ENCODE peak calls at places on chromosomes 11 and 22, in eight cellular contexts. T is RWPE1; L is HAP-1; N is NCI-H1092 treated with DMSO at 0.1 percent for 48 hours; A is mesendoderm; B is activated CD8-positive, alpha-beta memory T cell treated with anti-CD3 and anti-CD28 coated beads, Interleukin-2, amount 10 ng/mL, durations not matched to agents 7 days and 5 days; W is colonic mucosa; Y is HS-5. F is an unnamed sample.
A peak's percentile ranks its signal among the peaks of the same experiment; 100 is the strongest.

GRCh38 chr11:70353329-70353728 is 45.0 kb upstream of the CTTN start:
- DNase-seq in T (no peak), L (no peak), N (no peak), A (no peak), B (no peak), W (no peak), Y (no peak), F (no peak)

GRCh38 chr11:112949781-112950575 is 11.2 kb upstream of the NCAM1 start:
- DNase-seq in T (no peak), L (no peak), N (no peak), A (no peak), B (no peak), W (no peak), Y (no peak), F (no peak)

GRCh38 chr11:75553182-75553581 is 8.9 kb upstream of the SERPINH1 start:
- DNase-seq in T (no peak), L (no peak), N (no peak), A (no peak), B (no peak), W (no peak), Y (no peak), F (no peak)

GRCh38 chr22:27370281-27370680 is 431.3 kb downstream of the MN1 start:
- DNase-seq in T (no peak), L (no peak), N (no peak), A (peak; percentile 38), B (no peak), W (no peak), Y (no peak), F (no peak)

GRCh38 chr11:67422894-67423293 is 5.4 kb upstream of the RPS6KB2 start:
- DNase-seq in T (peak; percentile 74), L (no peak), N (no peak), A (peak; percentile 71), B (no peak), W (no peak), Y (no peak), F (no peak)

GRCh38 chr22:43946391-43946680 is 8.9 kb upstream of the SAMM50 start:
- DNase-seq in T (no peak), L (no peak), N (no peak), A (peak; percentile 42), B (no peak), W (no peak), Y (no peak), F (no peak)

GRCh38 chr11:15577519-15577918 is 462.8 kb downstream of the INSC start:
- DNase-seq in T (no peak), L (no peak), N (no peak), A (no peak), B (no peak), W (no peak), Y (no peak), F (no peak)

GRCh38 chr11:117701781-117702180 is 95.2 kb downstream of the DSCAML1 start:
- DNase-seq in T (no peak), L (no peak), N (peak; percentile 50), A (no peak), B (no peak), W (no peak), Y (no peak), F (no peak)

GRCh38 chr11:101866619-101867491 is 48.0 kb upstream of the CEP126 start:
- DNase-seq in T (peak; percentile 58), L (no peak), N (no peak), A (peak; percentile 88), B (no peak), W (no peak), Y (peak; percentile 86), F (peak; percentile 29)

GRCh38 chr11:315051-315481 is 1.2 kb downstream of the IFITM1 start:
- DNase-seq in T (no peak), L (no peak), N (no peak), A (no peak), B (no peak), W (no peak), Y (no peak), F (no peak)

GRCh38 chr22:40635940-40636379 is 559 bp downstream of the MRTFA start:
- DNase-seq in T (no peak), L (no peak), N (no peak), A (no peak), B (peak; percentile 40), W (peak; percentile 50), Y (no peak), F (peak; percentile 32)

F was measured in endothelial cell of umbilical vein.